ENCODE peak calls at places on chromosomes 5 and 9, in four cellular contexts. One of them, this sample, is unnamed.

GRCh38 chr9:137691648-137692357 is 73.0 kb downstream of the EHMT1 start:
- DNase-seq in fibroblast of mammary gland: no peak
- DNase-seq in left ventricle myocardium inferior: peak
- DNase-seq in progenitor cell of endocrine pancreas: no peak
- DNase-seq in this sample: no peak

GRCh38 chr5:77133061-77133758 is 46.1 kb upstream of the ZBED3 start:
- DNase-seq in fibroblast of mammary gland: peak
- DNase-seq in left ventricle myocardium inferior: peak
- DNase-seq in progenitor cell of endocrine pancreas: no peak
- DNase-seq in this sample: no peak

GRCh38 chr5:465591-466403 is 22.8 kb downstream of the EXOC3 start:
- DNase-seq in fibroblast of mammary gland: no peak
- DNase-seq in left ventricle myocardium inferior: peak
- DNase-seq in progenitor cell of endocrine pancreas: no peak
- DNase-seq in this sample: no peak

GRCh38 chr9:25678846-25679360 is 659 bp upstream of the TUSC1 start:
- DNase-seq in fibroblast of mammary gland: no peak
- DNase-seq in left ventricle myocardium inferior: no peak
- DNase-seq in progenitor cell of endocrine pancreas: no peak
- DNase-seq in this sample: no peak

GRCh38 chr5:73638344-73639095 is 12.5 kb downstream of the ARHGEF28 start:
- DNase-seq in fibroblast of mammary gland: peak
- DNase-seq in left ventricle myocardium inferior: no peak
- DNase-seq in progenitor cell of endocrine pancreas: no peak
- DNase-seq in this sample: no peak

GRCh38 chr5:33649801-33650482 is 209.2 kb downstream of the TARS1 start:
- DNase-seq in fibroblast of mammary gland: peak
- DNase-seq in left ventricle myocardium inferior: no peak
- DNase-seq in progenitor cell of endocrine pancreas: no peak
- DNase-seq in this sample: no peak

GRCh38 chr5:170681013-170681433 is 102.5 kb upstream of the GABRP start:
- DNase-seq in fibroblast of mammary gland: peak
- DNase-seq in left ventricle myocardium inferior: peak
- DNase-seq in progenitor cell of endocrine pancreas: peak
- DNase-seq in this sample: no peak

GRCh38 chr9:129823163-129823933 is 588 bp downstream of the TOR1A start:
- DNase-seq in fibroblast of mammary gland: peak
- DNase-seq in left ventricle myocardium inferior: no peak
- DNase-seq in progenitor cell of endocrine pancreas: no peak
- DNase-seq in this sample: peak

DNA sequence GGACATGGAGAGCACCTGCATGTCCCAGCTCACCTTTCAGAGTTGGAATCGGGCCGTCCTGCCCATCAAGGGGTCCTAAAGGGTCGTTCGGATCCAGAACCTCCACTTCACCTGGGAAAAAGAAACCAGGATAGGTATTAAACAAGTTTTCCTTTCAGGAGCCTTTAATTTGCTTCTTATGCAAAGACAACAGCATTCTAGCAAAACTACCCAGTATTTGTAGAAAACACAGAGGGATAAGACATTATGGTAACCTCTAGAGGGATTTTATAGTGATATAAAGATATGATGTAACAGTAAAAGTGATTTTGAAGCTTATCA is 174.4 kb downstream of the ROR2 start:
- DNase-seq in fibroblast of mammary gland: no peak
- DNase-seq in left ventricle myocardium inferior: no peak
- DNase-seq in progenitor cell of endocrine pancreas: no peak
- DNase-seq in this sample: no peak
- TF ChIP-seq CTCF in fibroblast of mammary gland: no peak
- TF ChIP-seq CTCF in left ventricle myocardium inferior: peak
- TF ChIP-seq CTCF in progenitor cell of endocrine pancreas: no peak
- TF ChIP-seq CTCF in this sample: peak

DNA sequence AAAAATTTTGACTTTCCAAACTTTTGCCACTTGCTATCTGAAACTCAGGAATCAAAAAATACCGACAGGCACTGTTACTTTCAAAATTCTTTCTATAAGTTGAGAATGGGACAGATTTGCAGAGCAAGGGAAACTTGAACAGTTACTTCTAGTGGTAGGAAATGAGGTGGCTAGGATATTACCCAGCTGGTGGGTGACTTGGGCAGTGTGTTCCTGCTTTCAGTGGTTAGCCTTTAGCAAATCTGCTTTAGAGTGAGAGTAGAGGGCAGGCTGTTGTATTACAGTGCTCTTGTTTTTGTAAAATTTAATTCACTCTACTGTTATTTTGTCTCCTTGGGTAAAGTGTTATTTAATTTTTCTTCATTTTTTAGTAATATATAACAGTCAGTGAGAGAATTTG is 40.2 kb upstream of the ROPN1L start:
- DNase-seq in fibroblast of mammary gland: no peak
- DNase-seq in left ventricle myocardium inferior: no peak
- DNase-seq in progenitor cell of endocrine pancreas: no peak
- DNase-seq in this sample: no peak
- TF ChIP-seq CTCF in fibroblast of mammary gland: no peak
- TF ChIP-seq CTCF in left ventricle myocardium inferior: no peak
- TF ChIP-seq CTCF in progenitor cell of endocrine pancreas: no peak
- TF ChIP-seq CTCF in this sample: no peak

GRCh38 chr9:214488-215448 is at the start of gene DOCK8:
- DNase-seq in fibroblast of mammary gland: peak
- DNase-seq in left ventricle myocardium inferior: peak
- DNase-seq in progenitor cell of endocrine pancreas: peak
- DNase-seq in this sample: peak
- TF ChIP-seq CTCF in fibroblast of mammary gland: no peak
- TF ChIP-seq CTCF in left ventricle myocardium inferior: peak
- TF ChIP-seq CTCF in progenitor cell of endocrine pancreas: peak
- TF ChIP-seq CTCF in this sample: peak

GRCh38 chr5:98309785-98310566 is 463.5 kb upstream of the RGMB start:
- DNase-seq in fibroblast of mammary gland: peak
- DNase-seq in left ventricle myocardium inferior: no peak
- DNase-seq in progenitor cell of endocrine pancreas: no peak
- DNase-seq in this sample: no peak
- TF ChIP-seq CTCF in fibroblast of mammary gland: no peak
- TF ChIP-seq CTCF in left ventricle myocardium inferior: no peak
- TF ChIP-seq CTCF in progenitor cell of endocrine pancreas: no peak
- TF ChIP-seq CTCF in this sample: no peak